ENCODE peak calls at places on chromosomes 7 and 10, in four cellular contexts. A, G, P and V are unnamed samples.

GRCh38 chr7:119197872-119198527 is 973.5 kb downstream of the ANKRD7 start:
- DNase-seq in A (peak), P (peak), G (no peak), V (peak)

GRCh38 chr10:44460499-44460898 is 75.6 kb upstream of the CXCL12 start:
- DNase-seq in P (no peak), G (no peak), A (no peak), V (no peak)

GRCh38 chr7:43905954-43906326 is 456 bp downstream of the URGCP start:
- DNase-seq in G (no peak), A (no peak), P (peak), V (no peak)

GRCh38 chr10:4533626-4534025 is 292.4 kb upstream of the AKR1E2 start:
- DNase-seq in P (no peak), A (no peak), G (no peak), V (no peak)

GRCh38 chr7:158976468-158976848 is 120.1 kb downstream of the DYNC2I1 start:
- DNase-seq in P (no peak), A (no peak), G (no peak), V (peak)

GRCh38 chr10:43202657-43203490 is 64.0 kb downstream of the RASGEF1A start:
- DNase-seq in G (peak), P (peak), A (peak), V (no peak)

GRCh38 chr7:106418526-106418925 is 133.7 kb upstream of the NAMPT start:
- DNase-seq in P (no peak), A (no peak), G (no peak), V (no peak)

GRCh38 chr7:72538856-72539255 is 126.7 kb upstream of the CALN1 start:
- DNase-seq in P (peak), A (no peak), G (no peak), V (no peak)

GRCh38 chr7:45646207-45646821 is 72.1 kb downstream of the ADCY1 start:
- DNase-seq in G (no peak), A (no peak), P (no peak), V (no peak)

GRCh38 chr10:4012848-4013247 is 227.8 kb upstream of the KLF6 start:
- DNase-seq in G (no peak), P (no peak), A (no peak), V (no peak)

GRCh38 chr10:94193466-94193924 is 169.2 kb downstream of the NOC3L start:
- DNase-seq in A (no peak), G (no peak), P (no peak), V (no peak)

GRCh38 chr7:132148876-132149275 is 427.4 kb downstream of the PLXNA4 start:
- DNase-seq in G (no peak), P (no peak), A (no peak), V (no peak)

GRCh38 chr7:38451840-38452239 is 178.4 kb upstream of the TARP start:
- DNase-seq in P (peak), G (no peak), A (no peak), V (no peak)

GRCh38 chr10:68561804-68562649 is 1.9 kb downstream of the TET1 start:
- DNase-seq in G (peak), P (peak), A (no peak), V (no peak)

GRCh38 chr10:102451105-102451969 is at the start of gene C10orf95:
- DNase-seq in A (no peak), G (no peak), P (no peak), V (no peak)

GRCh38 chr7:39051707-39052106 is 74.0 kb downstream of the POU6F2 start:
- DNase-seq in P (no peak), G (no peak), A (no peak), V (no peak)

GRCh38 chr7:93043393-93043985 is 74.3 kb downstream of the SAMD9 start:
- DNase-seq in G (no peak), A (no peak), P (peak), V (no peak)

GRCh38 chr7:44615149-44615611 is 8.8 kb downstream of the OGDH start:
- DNase-seq in A (no peak), P (no peak), G (peak), V (no peak)

GRCh38 chr10:70117646-70118045 is 15.0 kb downstream of the AIFM2 start:
- DNase-seq in G (no peak), P (no peak), A (no peak), V (no peak)

GRCh38 chr10:33271969-33272583 is 62.4 kb downstream of the NRP1 start:
- DNase-seq in A (no peak), G (no peak), P (peak), V (no peak)

GRCh38 chr7:108486291-108486966 is 30.2 kb upstream of the NRCAM start:
- DNase-seq in A (no peak), G (no peak), P (no peak), V (no peak)

GRCh38 chr7:22356010-22356854 is 722 bp downstream of the RAPGEF5 start:
- DNase-seq in A (no peak), G (no peak), P (peak), V (no peak)

GRCh38 chr7:82244947-82245346 is 198.6 kb downstream of the CACNA2D1 start:
- DNase-seq in P (no peak), G (no peak), A (no peak), V (no peak)

GRCh38 chr7:151404216-151405011 is 5.4 kb downstream of the WDR86 start:
- DNase-seq in G (peak), P (peak), A (no peak), V (no peak)

GRCh38 chr7:16978358-16979244 is 96.8 kb upstream of the AGR3 start:
- DNase-seq in G (no peak), P (no peak), A (no peak), V (no peak)

GRCh38 chr7:27922907-27923306 is 182.9 kb downstream of the TAX1BP1 start:
- DNase-seq in P (no peak), A (no peak), G (no peak), V (peak)

GRCh38 chr10:95404460-95404858 is 113.7 kb upstream of the PDLIM1 start:
- DNase-seq in A (no peak), G (no peak), P (no peak), V (no peak)

GRCh38 chr7:20797174-20798080 is 10.7 kb upstream of the SP8 start:
- DNase-seq in A (no peak), P (no peak), G (no peak), V (no peak)

GRCh38 chr10:27513451-27514191 is 9.5 kb downstream of the RAB18 start:
- DNase-seq in G (no peak), P (no peak), A (no peak), V (no peak)

GRCh38 chr7:42932861-42933591 is 850 bp downstream of the MRPL32 start:
- DNase-seq in P (peak), A (no peak), G (no peak), V (no peak)

GRCh38 chr7:13050703-13051102 is 363.3 kb downstream of the ARL4A start:
- DNase-seq in P (no peak), G (no peak), A (no peak), V (no peak)

GRCh38 chr7:139682136-139683013 is 95.4 kb downstream of the HIPK2 start:
- DNase-seq in P (no peak), A (no peak), G (no peak), V (no peak)

GRCh38 chr10:16843252-16843870 is 26.1 kb upstream of the RSU1 start:
- DNase-seq in G (no peak), A (no peak), P (peak), V (peak)

GRCh38 chr7:66078067-66078466 is 2.4 kb downstream of the ASL start:
- DNase-seq in G (no peak), A (no peak), P (no peak), V (no peak)

GRCh38 chr10:106557951-106558733 is 606.4 kb downstream of the SORCS1 start:
- DNase-seq in P (no peak), G (no peak), A (no peak), V (no peak)

GRCh38 chr7:100641463-100641859 is at the start of gene TFR2:
- DNase-seq in P (peak), G (peak), A (no peak), V (no peak)

GRCh38 chr7:129188372-129188891 is at the start of gene SMO:
- DNase-seq in P (peak), A (peak), G (peak), V (no peak)

GRCh38 chr10:19918800-19919199 is 102.6 kb downstream of the PLXDC2 start:
- DNase-seq in P (no peak), G (no peak), A (no peak), V (no peak)

GRCh38 chr7:79302281-79302680 is 151.2 kb downstream of the MAGI2 start:
- DNase-seq in G (no peak), A (no peak), P (no peak), V (no peak)

GRCh38 chr7:79301419-79301818 is 152.0 kb downstream of the MAGI2 start:
- DNase-seq in A (no peak), P (no peak), G (no peak), V (no peak)

GRCh38 chr7:79293655-79294142 is 159.8 kb downstream of the MAGI2 start:
- DNase-seq in P (no peak), A (no peak), G (no peak), V (no peak)

GRCh38 chr7:79296553-79297320 is 156.7 kb downstream of the MAGI2 start:
- DNase-seq in P (no peak), A (no peak), G (no peak), V (no peak)

GRCh38 chr7:79298145-79298760 is 155.2 kb downstream of the MAGI2 start:
- DNase-seq in G (peak), P (peak), A (no peak), V (no peak)
- TF ChIP-seq NRF1 in G (no peak), P (no peak), A (no peak), V (no peak)

GRCh38 chr10:62938672-62939071 is 122.5 kb upstream of the EGR2 start:
- DNase-seq in A (no peak), G (no peak), P (no peak), V (no peak)

GRCh38 chr10:62939698-62940097 is 123.5 kb upstream of the EGR2 start:
- DNase-seq in P (no peak), G (no peak), A (no peak), V (no peak)

GRCh38 chr10:62935022-62935421 is 118.9 kb upstream of the EGR2 start:
- DNase-seq in P (no peak), G (no peak), A (no peak), V (no peak)

GRCh38 chr10:62937674-62938073 is 121.5 kb upstream of the EGR2 start:
- DNase-seq in P (no peak), A (no peak), G (no peak), V (no peak)

DNA sequence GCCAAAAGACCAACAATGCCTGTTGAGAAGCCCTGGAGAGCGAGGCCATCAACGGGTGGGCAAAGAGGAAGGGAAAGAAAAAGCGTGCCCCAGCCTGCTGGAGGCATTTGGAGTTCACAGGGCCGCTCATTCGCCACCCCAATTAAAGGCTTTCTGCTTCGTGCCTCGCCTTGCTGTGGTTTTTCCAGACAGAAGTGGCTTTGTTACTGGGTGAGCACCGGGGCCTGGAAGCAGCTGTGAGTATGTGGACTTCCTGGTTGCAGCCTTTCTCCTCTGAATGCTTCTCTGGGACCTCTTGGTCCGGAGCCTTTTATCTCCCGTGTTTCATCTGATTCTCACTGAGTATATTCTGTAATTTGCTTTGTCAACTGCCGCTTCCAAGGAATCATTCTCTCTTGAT is 118.1 kb upstream of the EGR2 start:
- DNase-seq in G (no peak), P (no peak), A (no peak), V (no peak)
- TF ChIP-seq NRF1 in G (no peak), P (no peak), A (no peak), V (no peak)

GRCh38 chr7:95642173-95642572 is 45.9 kb upstream of the PDK4 start:
- DNase-seq in P (no peak), G (no peak), A (no peak), V (no peak)
- TF ChIP-seq NRF1 in P (no peak), G (no peak), A (no peak), V (no peak)

DNA sequence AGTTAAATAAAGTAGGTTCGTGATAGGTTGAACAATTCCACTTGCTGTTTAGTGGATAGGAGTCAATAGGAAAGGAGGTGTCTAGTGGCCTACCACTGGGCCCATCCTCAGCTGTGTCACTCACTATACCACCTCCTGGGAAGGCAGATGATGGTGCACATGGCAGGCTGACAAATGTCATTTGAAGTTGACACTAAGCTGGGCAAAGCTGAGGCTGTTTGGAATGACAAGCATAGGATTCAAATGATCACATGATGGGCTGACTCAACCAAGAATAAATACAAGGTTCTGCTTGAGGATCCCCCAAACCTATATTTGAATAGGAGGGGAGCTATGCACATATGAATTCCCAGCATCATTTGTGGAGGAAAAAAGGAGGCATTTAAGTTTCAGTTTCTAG is 489.8 kb downstream of the RPS24 start:
- DNase-seq in P (no peak), G (no peak), A (no peak), V (no peak)
- TF ChIP-seq NRF1 in P (no peak), G (no peak), A (no peak), V (no peak)

GRCh38 chr10:21175797-21176196 is 278.7 kb upstream of the NEBL start:
- DNase-seq in G (no peak), P (no peak), A (no peak), V (no peak)

GRCh38 chr10:21173433-21173963 is 276.4 kb upstream of the NEBL start:
- DNase-seq in P (peak), A (no peak), G (no peak), V (no peak)

GRCh38 chr10:21174670-21175495 is 277.8 kb upstream of the NEBL start:
- DNase-seq in G (no peak), P (no peak), A (no peak), V (no peak)

GRCh38 chr10:21172774-21173432 is 275.8 kb upstream of the NEBL start:
- DNase-seq in A (no peak), P (peak), G (peak), V (no peak)

GRCh38 chr10:21173964-21174669 is 277.0 kb upstream of the NEBL start:
- DNase-seq in A (no peak), G (peak), P (peak), V (no peak)
- TF ChIP-seq NRF1 in A (no peak), G (no peak), P (no peak), V (no peak)

GRCh38 chr7:112161253-112162160 is 44.7 kb downstream of the DOCK4 start:
- DNase-seq in A (no peak), G (no peak), P (no peak), V (no peak)

GRCh38 chr7:112160130-112160770 is 45.9 kb downstream of the DOCK4 start:
- DNase-seq in P (peak), G (no peak), A (no peak), V (no peak)

GRCh38 chr7:112159346-112159745 is 46.9 kb downstream of the DOCK4 start:
- DNase-seq in P (no peak), G (no peak), A (no peak), V (no peak)

GRCh38 chr7:112162161-112163020 is 43.8 kb downstream of the DOCK4 start:
- DNase-seq in G (no peak), A (peak), P (peak), V (no peak)

GRCh38 chr7:112160771-112161150 is 45.4 kb downstream of the DOCK4 start:
- DNase-seq in G (no peak), P (no peak), A (no peak), V (no peak)
- TF ChIP-seq NRF1 in G (no peak), P (no peak), A (no peak), V (no peak)

DNA sequence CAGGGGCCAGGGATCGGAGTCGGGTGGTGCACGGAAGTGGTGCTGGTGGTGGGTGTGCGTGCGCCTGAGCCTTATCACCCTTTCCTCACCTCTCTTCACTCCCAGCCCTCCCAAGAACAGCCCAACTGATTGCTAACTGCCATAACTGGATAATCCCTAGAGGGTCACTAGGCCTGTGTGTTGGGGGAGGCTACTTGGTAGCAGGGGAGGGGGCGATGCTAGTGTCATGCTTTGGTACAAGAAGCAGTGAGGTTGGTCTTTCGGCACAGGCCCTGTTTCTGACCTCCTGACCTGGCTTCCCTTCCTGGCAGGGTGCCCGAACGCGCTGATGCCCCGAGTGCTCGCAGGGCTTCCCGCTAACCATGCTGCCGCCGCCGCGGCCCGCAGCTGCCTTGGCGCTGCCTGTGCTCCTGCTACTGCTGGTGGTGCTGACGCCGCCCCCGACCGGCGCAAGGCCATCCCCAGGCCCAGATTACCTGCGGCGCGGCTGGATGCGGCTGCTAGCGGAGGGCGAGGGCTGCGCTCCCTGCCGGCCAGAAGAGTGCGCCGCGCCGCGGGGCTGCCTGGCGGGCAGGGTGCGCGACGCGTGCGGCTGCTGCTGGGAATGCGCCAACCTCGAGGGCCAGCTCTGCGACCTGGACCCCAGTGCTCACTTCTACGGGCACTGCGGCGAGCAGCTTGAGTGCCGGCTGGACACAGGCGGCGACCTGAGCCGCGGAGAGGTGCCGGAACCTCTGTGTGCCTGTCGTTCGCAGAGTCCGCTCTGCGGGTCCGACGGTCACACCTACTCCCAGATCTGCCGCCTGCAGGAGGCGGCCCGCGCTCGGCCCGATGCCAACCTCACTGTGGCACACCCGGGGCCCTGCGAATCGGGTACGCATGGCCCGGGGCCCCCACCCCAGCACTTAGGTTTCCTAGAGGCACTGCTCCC is 707 bp downstream of the KAZALD1 start:
- DNase-seq in A (no peak), P (peak), G (peak), V (no peak)
- TF ChIP-seq NRF1 in A (no peak), P (no peak), G (peak), V (no peak)